ENCODE peak calls at places on chromosomes 4 and X, in five cellular contexts. E, W, A, L and X are unnamed samples.

GRCh38 chrX:153592966-153593688 is 5.8 kb downstream of the CCNQ start:
- DNase-seq in L (no peak), E (no peak), A (no peak), W (no peak), X (no peak)

GRCh38 chr4:73193155-73193554 is 65.4 kb downstream of the ANKRD17 start:
- DNase-seq in E (no peak), L (no peak), W (no peak), A (no peak), X (no peak)

GRCh38 chr4:26144526-26145167 is 176.2 kb upstream of the RBPJ start:
- DNase-seq in W (no peak), A (no peak), E (peak; percentile 64), L (no peak), X (no peak)

GRCh38 chr4:620201-620600 is 5.2 kb upstream of the PDE6B start:
- DNase-seq in E (no peak), W (no peak), L (peak; percentile 56), A (no peak), X (no peak)

GRCh38 chrX:107775000-107775733 is 420 bp downstream of the TSC22D3 start:
- DNase-seq in E (no peak), L (no peak), A (no peak), W (no peak), X (no peak)

GRCh38 chrX:41412261-41413167 is 34.6 kb upstream of the NYX start:
- DNase-seq in L (no peak), W (no peak), A (no peak), E (no peak), X (peak; percentile 87)

GRCh38 chr4:76377922-76378321 is 43.0 kb downstream of the CCDC158 start:
- DNase-seq in L (no peak), W (peak; percentile 57), E (peak; percentile 17), A (no peak), X (peak; percentile 58)

GRCh38 chrX:18577400-18577799 is 94.5 kb downstream of the RS1 start:
- DNase-seq in A (no peak), W (no peak), L (no peak), E (no peak), X (no peak)

GRCh38 chrX:102745513-102746133 is 25.1 kb downstream of the GPRASP3 start:
- DNase-seq in A (no peak), L (no peak), W (no peak), E (no peak), X (no peak)

GRCh38 chr4:156767911-156768415 is 203.6 kb downstream of the PDGFC start:
- DNase-seq in W (no peak), A (no peak), L (no peak), E (no peak), X (no peak)

GRCh38 chrX:117990438-117990837 is 126.2 kb downstream of the KLHL13 start:
- DNase-seq in A (no peak), E (no peak), W (no peak), L (no peak), X (no peak)

DNA sequence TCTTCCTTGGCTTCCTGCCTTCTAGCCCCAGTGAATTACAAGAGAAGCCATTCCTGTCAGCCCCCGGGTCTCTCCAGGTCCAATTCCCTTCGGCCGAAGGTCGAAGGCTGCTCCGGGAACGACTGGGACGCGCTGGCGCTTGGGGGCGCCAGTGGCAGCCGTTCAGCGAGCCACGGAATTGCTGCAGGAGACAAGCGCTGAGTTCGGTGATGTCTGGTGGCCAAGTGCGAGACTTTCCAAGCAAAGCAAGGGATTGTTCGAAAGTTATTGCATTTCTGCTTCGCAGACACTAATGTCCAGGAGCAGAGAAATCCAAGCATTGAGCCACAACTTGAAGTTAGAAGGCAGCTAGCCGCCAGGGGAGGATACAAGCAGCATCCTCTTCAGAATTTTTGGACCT is 1.1 kb upstream of the DKK2 start:
- DNase-seq in A (no peak), E (peak; percentile 56), L (peak; percentile 90), W (peak; percentile 42), X (peak; percentile 38)
- H3K4me3 ChIP-seq in A (peak overlapping the region; percentile 39), E (peak overlapping the region; percentile 70), L (no peak overlapping the region), W (no peak overlapping the region), X (no peak overlapping the region)

GRCh38 chrX:38149016-38149415 is 71.7 kb downstream of the SRPX start:
- DNase-seq in W (no peak), A (no peak), E (no peak), L (no peak), X (no peak)
- H3K4me3 ChIP-seq in W (no peak overlapping the region), A (no peak overlapping the region), E (no peak overlapping the region), L (no peak overlapping the region), X (no peak overlapping the region)

DNA sequence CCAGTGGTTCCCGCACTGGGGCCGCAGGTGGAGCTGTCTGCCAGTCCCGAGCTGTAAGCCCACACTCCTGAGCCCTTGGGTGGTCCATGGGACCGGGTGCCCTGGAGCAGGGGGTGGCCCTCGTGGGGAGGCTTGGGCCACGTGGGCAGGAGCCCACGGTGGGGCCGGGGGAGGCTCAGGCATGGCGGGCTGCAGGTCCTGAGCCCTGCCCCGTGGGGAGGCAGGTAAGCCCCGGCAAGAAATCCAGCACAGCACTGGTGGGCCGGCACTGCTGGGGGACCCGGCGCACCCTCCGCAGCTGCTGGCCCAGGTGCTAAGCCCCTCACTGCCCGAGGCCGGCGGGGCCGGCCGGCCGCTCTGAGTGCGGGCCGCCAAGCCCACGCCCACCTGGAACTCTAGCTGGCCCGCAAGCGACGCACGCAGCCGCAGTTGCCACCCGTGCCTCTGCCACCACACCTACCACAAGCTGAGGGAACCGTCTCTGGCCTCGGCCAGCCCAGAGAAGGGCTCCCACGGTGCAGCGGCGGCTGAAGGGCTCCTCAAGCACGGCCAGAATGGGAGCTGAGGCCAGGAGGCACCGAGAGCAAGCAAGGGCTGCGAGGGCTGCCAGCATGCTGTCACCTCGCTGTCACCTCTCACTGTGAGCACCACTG is 2.0 kb upstream of the METAP1 start:
- DNase-seq in A (no peak), E (no peak), W (no peak), L (no peak), X (no peak)
- H3K4me3 ChIP-seq in A (no peak overlapping the region), E (no peak overlapping the region), W (no peak overlapping the region), L (no peak overlapping the region), X (no peak overlapping the region)

GRCh38 chr4:107823870-107824366 is 814 bp upstream of the SGMS2 start:
- DNase-seq in A (peak; percentile 47), W (no peak), L (no peak), E (no peak), X (no peak)

GRCh38 chr4:107824367-107825071 is at the start of gene SGMS2:
- DNase-seq in A (peak; percentile 39), E (peak; percentile 84), W (peak; percentile 89), L (peak; percentile 98), X (peak; percentile 91)

GRCh38 chr4:107825072-107825789 is 499 bp downstream of the SGMS2 start:
- DNase-seq in L (peak; percentile 90), E (peak; percentile 44), W (peak; percentile 58), A (no peak), X (peak; percentile 61)

GRCh38 chr4:107828315-107828714 is 3.6 kb downstream of the SGMS2 start:
- DNase-seq in L (no peak), W (no peak), A (no peak), E (no peak), X (no peak)

GRCh38 chr4:107826427-107826980 is 1.8 kb downstream of the SGMS2 start:
- DNase-seq in A (no peak), E (no peak), W (no peak), L (no peak), X (peak; percentile 36)
- H3K4me3 ChIP-seq in A (peak overlapping the region; percentile 58), E (peak overlapping the region; percentile 80), W (peak overlapping the region; percentile 91), L (no peak overlapping the region), X (peak overlapping the region; percentile 73)

GRCh38 chr4:173526034-173526482 is 4.0 kb downstream of the HAND2 start:
- DNase-seq in E (no peak), A (no peak), W (peak; percentile 63), L (no peak), X (no peak)
- H3K4me3 ChIP-seq in E (peak overlapping the region; percentile 27), A (peak overlapping the region; percentile 39), W (peak overlapping the region; percentile 89), L (no peak overlapping the region), X (peak overlapping the region; percentile 28)

DNA sequence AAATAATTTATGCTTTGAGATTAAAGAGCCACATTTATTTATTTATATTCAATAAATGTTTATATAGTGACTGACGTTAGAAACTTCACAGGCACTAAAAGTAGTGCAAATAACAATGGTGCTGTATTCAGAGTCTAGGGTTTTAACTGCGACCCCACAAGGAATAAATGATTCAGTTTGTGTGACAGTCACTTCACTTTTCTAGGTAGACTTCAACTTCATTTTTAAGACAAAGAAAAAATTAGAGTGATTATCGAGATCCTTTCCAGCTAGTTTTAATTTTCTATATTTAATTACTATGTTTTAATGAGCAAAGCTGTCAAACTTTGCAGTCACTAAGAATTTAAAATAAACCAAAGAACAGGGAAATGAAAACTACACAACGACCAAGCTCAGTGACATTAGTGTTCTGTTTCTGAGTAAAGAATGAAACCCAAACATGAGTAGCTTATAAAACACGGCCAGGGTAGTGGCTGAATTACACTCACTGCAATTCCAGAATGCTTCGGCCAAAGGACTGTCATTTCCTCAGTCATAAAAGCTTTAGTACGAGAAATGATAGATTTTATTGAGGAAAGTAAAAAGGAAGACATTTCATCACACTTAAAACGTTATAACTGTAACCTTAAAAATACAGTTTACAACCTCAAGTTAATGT is 38.6 kb downstream of the ADGRA3 start:
- DNase-seq in E (no peak), A (no peak), W (no peak), L (no peak), X (peak; percentile 50)
- H3K4me3 ChIP-seq in E (no peak overlapping the region), A (no peak overlapping the region), W (no peak overlapping the region), L (no peak overlapping the region), X (no peak overlapping the region)

GRCh38 chr4:181077416-181077815 is 1165.8 kb upstream of the TENM3 start:
- DNase-seq in W (no peak), A (no peak), L (no peak), E (no peak), X (no peak)

DNA sequence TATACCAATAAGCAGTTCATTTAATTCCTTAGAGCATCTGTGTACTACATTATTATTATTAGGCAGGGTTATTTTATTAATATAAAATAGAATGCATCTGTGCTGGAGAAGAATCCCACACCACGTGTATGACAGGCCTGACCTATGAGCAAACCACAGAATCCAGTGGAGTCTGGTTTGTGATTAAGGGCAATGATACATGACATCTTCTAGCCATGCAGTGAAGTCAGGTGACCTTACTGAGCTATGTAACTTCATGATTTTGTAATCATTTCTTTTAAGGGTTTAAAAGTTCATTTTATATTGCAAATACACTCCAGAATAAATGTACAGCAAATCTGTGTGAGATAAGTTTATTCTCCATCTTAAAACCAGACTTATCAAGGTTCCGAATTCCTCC is 1165.0 kb upstream of the TENM3 start:
- DNase-seq in W (no peak), L (no peak), A (no peak), E (peak; percentile 42), X (no peak)
- H3K4me3 ChIP-seq in W (no peak overlapping the region), L (no peak overlapping the region), A (no peak overlapping the region), E (no peak overlapping the region), X (no peak overlapping the region)

GRCh38 chrX:48741834-48742233 is 19.7 kb upstream of the GLOD5 start:
- DNase-seq in W (no peak), E (no peak), A (no peak), L (no peak), X (no peak)

GRCh38 chrX:48736303-48736702 is 25.2 kb upstream of the GLOD5 start:
- DNase-seq in A (no peak), L (no peak), E (no peak), W (no peak), X (no peak)

GRCh38 chrX:48737213-48737938 is 24.2 kb upstream of the GLOD5 start:
- DNase-seq in A (peak; percentile 92), E (peak; percentile 97), W (peak; percentile 98), L (peak; percentile 97), X (peak; percentile 90)

GRCh38 chrX:48736878-48737212 is 24.7 kb upstream of the GLOD5 start:
- DNase-seq in A (no peak), L (no peak), E (no peak), W (no peak), X (no peak)

GRCh38 chrX:48737940-48738339 is 23.6 kb upstream of the GLOD5 start:
- DNase-seq in L (no peak), A (no peak), E (no peak), W (no peak), X (no peak)
- H3K4me3 ChIP-seq in L (no peak overlapping the region), A (peak overlapping the region; percentile 58), E (peak overlapping the region; percentile 72), W (peak overlapping the region; percentile 70), X (peak overlapping the region; percentile 38)

GRCh38 chr4:3042226-3042625 is 32.1 kb downstream of the HTT-AS start:
- DNase-seq in W (no peak), A (no peak), E (no peak), L (peak; percentile 77), X (no peak)
- H3K4me3 ChIP-seq in W (no peak overlapping the region), A (no peak overlapping the region), E (peak overlapping the region; percentile 69), L (peak overlapping the region; percentile 7), X (peak overlapping the region; percentile 44)